ENCODE peak calls at places on chromosomes 1 and 21, in six cellular contexts. One of them, this sample, is unnamed.
A peak's percentile ranks its signal among the peaks of the same experiment; 100 is the strongest.

GRCh38 chr1:168550971-168551370 is 7.2 kb upstream of the XCL2 start:
- DNase-seq in erythroblast: no peak
- DNase-seq in Calu3: no peak
- DNase-seq in EH: no peak
- DNase-seq in stimulated activated CD8-positive, alpha-beta memory T cell treated with anti-CD3 and anti-CD28 coated beads, Interleukin-4, amount 100 ng/mL, for 4 hours: no peak
- DNase-seq in H4: no peak
- DNase-seq in this sample: no peak

GRCh38 chr21:45451771-45452182 is 46.8 kb downstream of the COL18A1 start:
- DNase-seq in erythroblast: no peak
- DNase-seq in Calu3: no peak
- DNase-seq in EH: no peak
- DNase-seq in stimulated activated CD8-positive, alpha-beta memory T cell treated with anti-CD3 and anti-CD28 coated beads, Interleukin-4, amount 100 ng/mL, for 4 hours: no peak
- DNase-seq in H4: no peak
- DNase-seq in this sample: no peak

GRCh38 chr1:210446479-210446878 is 117.8 kb downstream of the HHAT start:
- DNase-seq in erythroblast: no peak
- DNase-seq in Calu3: peak; percentile 21
- DNase-seq in EH: peak; percentile 67
- DNase-seq in stimulated activated CD8-positive, alpha-beta memory T cell treated with anti-CD3 and anti-CD28 coated beads, Interleukin-4, amount 100 ng/mL, for 4 hours: peak; percentile 80
- DNase-seq in H4: no peak
- DNase-seq in this sample: peak; percentile 58

GRCh38 chr1:201180901-201181300 is 9.7 kb upstream of the IGFN1 start:
- DNase-seq in erythroblast: no peak
- DNase-seq in Calu3: no peak
- DNase-seq in EH: no peak
- DNase-seq in stimulated activated CD8-positive, alpha-beta memory T cell treated with anti-CD3 and anti-CD28 coated beads, Interleukin-4, amount 100 ng/mL, for 4 hours: no peak
- DNase-seq in H4: no peak
- DNase-seq in this sample: no peak

GRCh38 chr1:70299472-70299871 is 55.0 kb downstream of the ANKRD13C start:
- DNase-seq in erythroblast: no peak
- DNase-seq in Calu3: no peak
- DNase-seq in EH: no peak
- DNase-seq in stimulated activated CD8-positive, alpha-beta memory T cell treated with anti-CD3 and anti-CD28 coated beads, Interleukin-4, amount 100 ng/mL, for 4 hours: no peak
- DNase-seq in H4: no peak
- DNase-seq in this sample: no peak

GRCh38 chr1:38858833-38859560 is 575 bp downstream of the RRAGC start:
- DNase-seq in erythroblast: peak; percentile 76
- DNase-seq in Calu3: peak; percentile 43
- DNase-seq in EH: peak; percentile 63
- DNase-seq in stimulated activated CD8-positive, alpha-beta memory T cell treated with anti-CD3 and anti-CD28 coated beads, Interleukin-4, amount 100 ng/mL, for 4 hours: peak; percentile 12
- DNase-seq in H4: peak; percentile 10
- DNase-seq in this sample: peak; percentile 16

GRCh38 chr1:23594927-23595353 is 35.6 kb upstream of the ID3 start:
- DNase-seq in erythroblast: no peak
- DNase-seq in Calu3: no peak
- DNase-seq in EH: no peak
- DNase-seq in stimulated activated CD8-positive, alpha-beta memory T cell treated with anti-CD3 and anti-CD28 coated beads, Interleukin-4, amount 100 ng/mL, for 4 hours: no peak
- DNase-seq in H4: no peak
- DNase-seq in this sample: no peak

GRCh38 chr1:54597455-54598030 is 25.8 kb downstream of the FAM151A start:
- DNase-seq in erythroblast: no peak
- DNase-seq in Calu3: no peak
- DNase-seq in EH: no peak
- DNase-seq in stimulated activated CD8-positive, alpha-beta memory T cell treated with anti-CD3 and anti-CD28 coated beads, Interleukin-4, amount 100 ng/mL, for 4 hours: no peak
- DNase-seq in H4: no peak
- DNase-seq in this sample: no peak

GRCh38 chr1:145892486-145893087 is 6.9 kb upstream of the ANKRD35 start:
- DNase-seq in erythroblast: peak; percentile 78
- DNase-seq in Calu3: no peak
- DNase-seq in EH: peak; percentile 64
- DNase-seq in stimulated activated CD8-positive, alpha-beta memory T cell treated with anti-CD3 and anti-CD28 coated beads, Interleukin-4, amount 100 ng/mL, for 4 hours: no peak
- DNase-seq in H4: no peak
- DNase-seq in this sample: no peak

GRCh38 chr1:14653461-14653960 is 55.0 kb downstream of the KAZN start:
- DNase-seq in erythroblast: no peak
- DNase-seq in Calu3: no peak
- DNase-seq in EH: no peak
- DNase-seq in stimulated activated CD8-positive, alpha-beta memory T cell treated with anti-CD3 and anti-CD28 coated beads, Interleukin-4, amount 100 ng/mL, for 4 hours: no peak
- DNase-seq in H4: no peak
- DNase-seq in this sample: no peak

GRCh38 chr1:17673335-17674075 is 81.6 kb upstream of the ACTL8 start:
- DNase-seq in erythroblast: no peak
- DNase-seq in Calu3: no peak
- DNase-seq in EH: no peak
- DNase-seq in stimulated activated CD8-positive, alpha-beta memory T cell treated with anti-CD3 and anti-CD28 coated beads, Interleukin-4, amount 100 ng/mL, for 4 hours: no peak
- DNase-seq in H4: no peak
- DNase-seq in this sample: no peak

GRCh38 chr1:111515291-111516007 is 12.0 kb upstream of the ADORA3 start:
- DNase-seq in erythroblast: no peak
- DNase-seq in Calu3: no peak
- DNase-seq in EH: peak; percentile 73
- DNase-seq in stimulated activated CD8-positive, alpha-beta memory T cell treated with anti-CD3 and anti-CD28 coated beads, Interleukin-4, amount 100 ng/mL, for 4 hours: no peak
- DNase-seq in H4: no peak
- DNase-seq in this sample: no peak

GRCh38 chr1:228830185-228830953 is 95.1 kb downstream of the RHOU start:
- DNase-seq in erythroblast: no peak
- DNase-seq in Calu3: peak; percentile 58
- DNase-seq in EH: no peak
- DNase-seq in stimulated activated CD8-positive, alpha-beta memory T cell treated with anti-CD3 and anti-CD28 coated beads, Interleukin-4, amount 100 ng/mL, for 4 hours: no peak
- DNase-seq in H4: peak; percentile 44
- DNase-seq in this sample: no peak

GRCh38 chr1:47679301-47679751 is 241.5 kb downstream of the FOXD2 start:
- DNase-seq in erythroblast: no peak
- DNase-seq in Calu3: no peak
- DNase-seq in EH: no peak
- DNase-seq in stimulated activated CD8-positive, alpha-beta memory T cell treated with anti-CD3 and anti-CD28 coated beads, Interleukin-4, amount 100 ng/mL, for 4 hours: no peak
- DNase-seq in H4: no peak
- DNase-seq in this sample: no peak

GRCh38 chr1:45892068-45892785 is 88.8 kb downstream of the MAST2 start:
- DNase-seq in erythroblast: no peak
- DNase-seq in Calu3: peak; percentile 33
- DNase-seq in EH: peak; percentile 89
- DNase-seq in stimulated activated CD8-positive, alpha-beta memory T cell treated with anti-CD3 and anti-CD28 coated beads, Interleukin-4, amount 100 ng/mL, for 4 hours: no peak
- DNase-seq in H4: peak; percentile 75
- DNase-seq in this sample: no peak

GRCh38 chr1:90902672-90903071 is 119.2 kb downstream of the ZNF644 start:
- DNase-seq in erythroblast: peak; percentile 63
- DNase-seq in Calu3: no peak
- DNase-seq in EH: no peak
- DNase-seq in stimulated activated CD8-positive, alpha-beta memory T cell treated with anti-CD3 and anti-CD28 coated beads, Interleukin-4, amount 100 ng/mL, for 4 hours: no peak
- DNase-seq in H4: no peak
- DNase-seq in this sample: no peak

GRCh38 chr1:210633636-210634035 is 304.9 kb downstream of the HHAT start:
- DNase-seq in erythroblast: no peak
- DNase-seq in Calu3: no peak
- DNase-seq in EH: no peak
- DNase-seq in stimulated activated CD8-positive, alpha-beta memory T cell treated with anti-CD3 and anti-CD28 coated beads, Interleukin-4, amount 100 ng/mL, for 4 hours: no peak
- DNase-seq in H4: no peak
- DNase-seq in this sample: no peak

GRCh38 chr1:184633785-184634184 is 120.9 kb downstream of the EDEM3 start:
- DNase-seq in erythroblast: no peak
- DNase-seq in Calu3: no peak
- DNase-seq in EH: no peak
- DNase-seq in stimulated activated CD8-positive, alpha-beta memory T cell treated with anti-CD3 and anti-CD28 coated beads, Interleukin-4, amount 100 ng/mL, for 4 hours: no peak
- DNase-seq in H4: no peak
- DNase-seq in this sample: no peak

GRCh38 chr1:55190092-55190491 is 25.1 kb downstream of the USP24 start:
- DNase-seq in erythroblast: peak; percentile 85
- DNase-seq in Calu3: no peak
- DNase-seq in EH: no peak
- DNase-seq in stimulated activated CD8-positive, alpha-beta memory T cell treated with anti-CD3 and anti-CD28 coated beads, Interleukin-4, amount 100 ng/mL, for 4 hours: no peak
- DNase-seq in H4: no peak
- DNase-seq in this sample: no peak

GRCh38 chr21:23463365-23463764 is 2143.9 kb downstream of the MRPL39 start:
- DNase-seq in erythroblast: no peak
- DNase-seq in Calu3: no peak
- DNase-seq in EH: no peak
- DNase-seq in stimulated activated CD8-positive, alpha-beta memory T cell treated with anti-CD3 and anti-CD28 coated beads, Interleukin-4, amount 100 ng/mL, for 4 hours: no peak
- DNase-seq in H4: no peak
- DNase-seq in this sample: no peak

GRCh38 chr1:109252893-109253802 is 3.8 kb downstream of the CELSR2 start:
- DNase-seq in erythroblast: peak; percentile 15
- DNase-seq in Calu3: no peak
- DNase-seq in EH: no peak
- DNase-seq in stimulated activated CD8-positive, alpha-beta memory T cell treated with anti-CD3 and anti-CD28 coated beads, Interleukin-4, amount 100 ng/mL, for 4 hours: no peak
- DNase-seq in H4: no peak
- DNase-seq in this sample: no peak

GRCh38 chr1:36096500-36097412 is 8.1 kb downstream of the ADPRS start:
- DNase-seq in erythroblast: peak; percentile 25
- DNase-seq in Calu3: peak; percentile 37
- DNase-seq in EH: peak; percentile 27
- DNase-seq in stimulated activated CD8-positive, alpha-beta memory T cell treated with anti-CD3 and anti-CD28 coated beads, Interleukin-4, amount 100 ng/mL, for 4 hours: no peak
- DNase-seq in H4: no peak
- DNase-seq in this sample: no peak

GRCh38 chr1:80633947-80634710 is 1166.6 kb upstream of the ADGRL2 start:
- DNase-seq in erythroblast: no peak
- DNase-seq in Calu3: no peak
- DNase-seq in EH: no peak
- DNase-seq in stimulated activated CD8-positive, alpha-beta memory T cell treated with anti-CD3 and anti-CD28 coated beads, Interleukin-4, amount 100 ng/mL, for 4 hours: no peak
- DNase-seq in H4: peak; percentile 8
- DNase-seq in this sample: no peak